ENCODE peak calls at places on chromosome 20, in five cellular contexts. N is mucosa of descending colon, K is kidney epithelial cell, I is foreskin fibroblast, F is non-pigmented ciliary epithelial cell. C is an unnamed sample.
A peak's percentile ranks its signal among the peaks of the same experiment; 100 is the strongest.

GRCh38 chr20:53569606-53570307 is 23.9 kb downstream of the ZNF217 start:
- DNase-seq in N (no peak), K (no peak), I (no peak), F (no peak), C (no peak)

GRCh38 chr20:15699431-15700146 is 873.7 kb downstream of the KIF16B start:
- DNase-seq in N (no peak), K (no peak), I (no peak), F (no peak), C (no peak)

GRCh38 chr20:14951105-14951504 is 613.7 kb upstream of the FLRT3 start:
- DNase-seq in N (no peak), K (no peak), I (peak; percentile 44), F (no peak), C (no peak)

GRCh38 chr20:46631212-46631869 is 19.9 kb downstream of the SLC13A3 start:
- DNase-seq in N (no peak), K (no peak), I (peak; percentile 63), F (no peak), C (no peak)

GRCh38 chr20:47479506-47479905 is 22.2 kb upstream of the NCOA3 start:
- DNase-seq in N (no peak), K (no peak), I (no peak), F (no peak), C (no peak)

GRCh38 chr20:59665656-59666555 is 61.6 kb downstream of the PHACTR3 start:
- DNase-seq in N (no peak), K (no peak), I (no peak), F (no peak), C (no peak)

GRCh38 chr20:3687655-3688054 is 5.8 kb upstream of the ADAM33 start:
- DNase-seq in N (no peak), K (peak; percentile 29), I (peak; percentile 82), F (peak; percentile 22), C (peak; percentile 46)

GRCh38 chr20:46555370-46555956 is 5.0 kb upstream of the OCSTAMP start:
- DNase-seq in N (no peak), K (no peak), I (no peak), F (no peak), C (no peak)

GRCh38 chr20:34216382-34216742 is 24.9 kb upstream of the ASIP start:
- DNase-seq in N (no peak), K (no peak), I (no peak), F (no peak), C (no peak)

GRCh38 chr20:31705598-31706597 is 16.8 kb downstream of the BCL2L1 start:
- DNase-seq in N (no peak), K (no peak), I (no peak), F (no peak), C (peak; percentile 7)

GRCh38 chr20:51480507-51481270 is 61.8 kb downstream of the NFATC2 start:
- DNase-seq in N (no peak), K (no peak), I (no peak), F (no peak), C (no peak)

GRCh38 chr20:2890743-2891142 is 17.5 kb downstream of the PTPRA start:
- DNase-seq in N (no peak), K (no peak), I (peak; percentile 27), F (no peak), C (no peak)